ENCODE peak calls at places on chromosomes 5 and 9, in ten cellular contexts. S is endothelial cell of umbilical vein, D is spleen, T is prostate gland, E is body of pancreas, V is breast epithelium, Z is tibial nerve, O is heart left ventricle, W is transverse colon, K is esophagus squamous epithelium. P is an unnamed sample. For H3K36me3, the result is how much of the 10 kb centered on the place peaks cover.

GRCh38 chr5:119453045-119453383 is 717 bp downstream of the HSD17B4 start:
- DNase-seq in S (no peak), D (no peak), T (peak), E (peak), V (no peak), Z (no peak), O (no peak), W (peak), K (no peak), P (peak)

GRCh38 chr5:143892908-143893307 is 80.9 kb downstream of the HMHB1 start:
- DNase-seq in S (no peak), D (no peak), T (no peak), E (no peak), V (no peak), Z (no peak), O (no peak), W (no peak), K (no peak), P (no peak)

GRCh38 chr5:26430323-26430722 is 608.1 kb downstream of the CDH9 start:
- DNase-seq in S (no peak), D (no peak), T (no peak), E (no peak), V (no peak), Z (no peak), O (no peak), W (no peak), K (no peak), P (no peak)

GRCh38 chr5:67206381-67207328 is 10.1 kb upstream of the CD180 start:
- DNase-seq in S (peak), D (peak), T (peak), E (no peak), V (peak), Z (no peak), O (no peak), W (peak), K (no peak), P (no peak)

GRCh38 chr9:133709716-133710571 is 28.2 kb downstream of the SARDH start:
- DNase-seq in S (no peak), D (peak), T (no peak), E (peak), V (no peak), Z (no peak), O (peak), W (no peak), K (no peak), P (no peak)

GRCh38 chr5:113293068-113293571 is 141.7 kb downstream of the TSSK1B start:
- DNase-seq in S (peak), D (no peak), T (no peak), E (no peak), V (no peak), Z (no peak), O (no peak), W (no peak), K (no peak), P (no peak)

GRCh38 chr5:8538813-8539212 is 669.9 kb downstream of the MTRR start:
- DNase-seq in S (no peak), D (no peak), T (no peak), E (no peak), V (no peak), Z (no peak), O (no peak), W (no peak), K (no peak), P (no peak)

GRCh38 chr9:90600029-90600428 is 42.6 kb downstream of the DIRAS2 start:
- DNase-seq in S (no peak), D (no peak), T (no peak), E (no peak), V (no peak), Z (no peak), O (no peak), W (no peak), K (no peak), P (no peak)

GRCh38 chr5:19855031-19855430 is 133.0 kb downstream of the CDH18 start:
- DNase-seq in S (no peak), D (no peak), T (no peak), E (no peak), V (no peak), Z (no peak), O (no peak), W (no peak), K (no peak), P (no peak)

GRCh38 chr9:6938873-6939272 is 181.1 kb downstream of the KDM4C start:
- DNase-seq in S (no peak), D (no peak), T (no peak), E (no peak), V (no peak), Z (no peak), O (no peak), W (no peak), K (no peak), P (no peak)

GRCh38 chr5:77876862-77877502 is 100.8 kb upstream of the TBCA start:
- DNase-seq in S (no peak), D (no peak), T (no peak), E (no peak), V (no peak), Z (no peak), O (no peak), W (no peak), K (no peak), P (no peak)

GRCh38 chr5:109876030-109876726 is 186.5 kb downstream of the MAN2A1 start:
- DNase-seq in S (no peak), D (no peak), T (no peak), E (no peak), V (no peak), Z (no peak), O (no peak), W (no peak), K (no peak), P (no peak)

GRCh38 chr5:137615171-137615775 is 116.1 kb upstream of the SPOCK1 start:
- DNase-seq in S (no peak), D (no peak), T (no peak), E (no peak), V (no peak), Z (no peak), O (no peak), W (no peak), K (no peak), P (no peak)

GRCh38 chr5:68344447-68345111 is 129.0 kb downstream of the PIK3R1 start:
- DNase-seq in S (peak), D (no peak), T (no peak), E (no peak), V (no peak), Z (no peak), O (no peak), W (no peak), K (no peak), P (peak)

GRCh38 chr9:15370496-15371464 is 51.9 kb upstream of the SNAPC3 start:
- DNase-seq in S (no peak), D (no peak), T (no peak), E (no peak), V (no peak), Z (no peak), O (no peak), W (no peak), K (no peak), P (no peak)

GRCh38 chr9:137368431-137369110 is 54.4 kb downstream of the EXD3 start:
- DNase-seq in S (no peak), D (peak), T (no peak), E (peak), V (no peak), Z (no peak), O (peak), W (no peak), K (no peak), P (no peak)

GRCh38 chr5:90802695-90803317 is 244.2 kb downstream of the ADGRV1 start:
- DNase-seq in S (peak), D (no peak), T (peak), E (peak), V (no peak), Z (no peak), O (no peak), W (peak), K (no peak), P (no peak)

GRCh38 chr5:90807483-90807882 is 248.9 kb downstream of the ADGRV1 start:
- DNase-seq in S (peak), D (no peak), T (no peak), E (no peak), V (no peak), Z (no peak), O (no peak), W (no peak), K (no peak), P (no peak)

GRCh38 chr5:90803891-90804290 is 245.3 kb downstream of the ADGRV1 start:
- DNase-seq in S (no peak), D (no peak), T (no peak), E (no peak), V (no peak), Z (no peak), O (no peak), W (no peak), K (no peak), P (no peak)

GRCh38 chr5:90803376-90803775 is 244.8 kb downstream of the ADGRV1 start:
- DNase-seq in S (no peak), D (no peak), T (no peak), E (no peak), V (no peak), Z (no peak), O (no peak), W (no peak), K (no peak), P (no peak)
- TF ChIP-seq CTCF in S (no peak), D (no peak), T (no peak), E (no peak), V (no peak), Z (no peak), O (no peak), W (no peak), K (no peak), P (no peak)

GRCh38 chr9:129945314-129945713 is 97.7 kb downstream of the FNBP1 start:
- DNase-seq in S (peak), D (no peak), T (no peak), E (no peak), V (no peak), Z (no peak), O (no peak), W (no peak), K (no peak), P (no peak)

GRCh38 chr9:129946596-129946995 is 96.4 kb downstream of the FNBP1 start:
- DNase-seq in S (no peak), D (no peak), T (no peak), E (no peak), V (no peak), Z (no peak), O (no peak), W (no peak), K (no peak), P (no peak)

GRCh38 chr9:129949821-129950220 is 93.2 kb downstream of the FNBP1 start:
- DNase-seq in S (no peak), D (no peak), T (no peak), E (no peak), V (no peak), Z (no peak), O (no peak), W (no peak), K (no peak), P (no peak)

GRCh38 chr9:129939426-129939825 is 103.6 kb downstream of the FNBP1 start:
- DNase-seq in S (no peak), D (no peak), T (no peak), E (no peak), V (no peak), Z (no peak), O (no peak), W (no peak), K (no peak), P (no peak)

GRCh38 chr9:129944501-129945116 is 98.4 kb downstream of the FNBP1 start:
- DNase-seq in S (no peak), D (no peak), T (no peak), E (no peak), V (no peak), Z (no peak), O (no peak), W (no peak), K (no peak), P (no peak)
- TF ChIP-seq POLR2A in S (no peak), D (no peak), T (no peak), E (no peak), V (no peak), Z (no peak), O (no peak), W (no peak), K (no peak), P (no peak)

DNA sequence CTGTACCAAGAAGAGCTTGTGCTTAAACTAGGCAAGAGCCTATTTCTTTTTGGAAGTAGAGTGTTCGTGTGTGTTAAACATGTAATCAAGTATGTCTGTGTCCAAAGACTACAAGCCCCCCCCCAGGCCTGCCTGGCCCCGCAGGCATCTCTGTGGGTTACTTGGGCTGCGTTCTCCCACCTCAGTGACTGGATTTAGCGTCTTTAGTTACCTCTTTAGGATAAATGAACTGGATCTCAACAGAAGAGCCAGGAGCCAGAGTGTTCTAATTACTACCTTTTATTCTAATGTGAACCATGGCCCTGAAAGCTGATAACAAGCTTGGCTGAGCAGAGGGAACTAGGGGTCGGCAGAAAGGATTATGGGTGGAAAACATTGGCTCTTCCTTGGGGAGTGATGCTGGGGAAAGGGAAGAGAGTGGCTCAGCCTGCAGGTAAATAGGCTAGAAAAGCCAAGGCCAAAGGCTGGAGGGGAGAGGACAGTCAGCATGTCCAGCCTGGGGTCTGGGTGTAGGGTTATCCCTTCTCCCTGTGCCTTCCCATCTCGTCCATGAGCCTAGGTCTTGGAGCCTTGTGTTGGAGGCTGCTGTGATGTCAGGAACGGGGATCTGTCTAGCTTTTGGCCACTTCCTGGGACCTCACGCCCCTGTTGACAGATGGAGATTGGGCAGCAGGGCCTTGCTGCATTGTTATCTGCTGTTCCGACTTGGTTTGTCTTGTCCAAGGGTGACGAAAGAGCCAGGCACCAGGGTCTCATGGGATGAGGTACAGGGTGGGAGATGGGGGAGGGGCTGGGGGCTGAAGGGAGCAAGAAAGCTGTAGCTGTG is 11.1 kb downstream of the CD74 start:
- DNase-seq in S (no peak), D (no peak), T (no peak), E (no peak), V (no peak), Z (no peak), O (no peak), W (no peak), K (no peak), P (no peak)
- H3K36me3 ChIP-seq in S (under half), D (half or more), T (under half), E (under half), V (under half), Z (half or more), O (half or more), W (under half), K (under half), P (half or more)

DNA sequence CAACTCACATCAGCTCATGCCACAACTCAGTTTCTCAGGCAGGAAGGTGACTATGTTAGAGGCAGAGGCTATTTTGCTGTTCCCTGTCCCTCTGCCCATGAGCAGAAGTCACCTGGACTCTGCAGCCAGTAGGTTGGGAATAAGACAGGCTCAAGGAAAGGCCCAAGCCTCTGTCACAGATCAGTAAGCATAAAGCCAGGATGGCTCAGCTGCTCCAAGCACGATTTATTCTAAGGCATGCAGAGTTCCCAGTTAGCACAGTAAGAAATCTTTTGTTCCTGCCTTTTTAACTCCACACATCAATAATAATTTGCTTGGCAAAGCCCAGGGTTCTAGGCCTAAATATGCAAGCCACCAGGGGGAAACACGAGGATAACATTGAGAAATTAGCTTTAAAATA is 249.0 kb upstream of the ADRA1B start:
- DNase-seq in S (no peak), D (no peak), T (no peak), E (no peak), V (no peak), Z (no peak), O (no peak), W (no peak), K (no peak), P (no peak)
- TF ChIP-seq CTCF in S (no peak), D (no peak), T (no peak), E (no peak), V (no peak), Z (no peak), O (no peak), W (no peak), K (no peak), P (no peak)

GRCh38 chr5:95731571-95732554 is 727 bp downstream of the RHOBTB3 start:
- DNase-seq in S (peak), D (peak), T (peak), E (peak), V (no peak), Z (peak), O (peak), W (peak), K (no peak), P (peak)
- TF ChIP-seq POLR2A in S (no peak), D (no peak), T (no peak), E (peak), V (no peak), Z (peak), O (no peak), W (no peak), K (no peak), P (no peak)

P was measured in gastrocnemius medialis.